ENCODE peak calls at places on chromosomes 11 and 22, in five cellular contexts. C is iPS-NIHi11, M is spleen, I is Daoy, L is EL. B is an unnamed sample.

GRCh38 chr22:43587574-43587973 is 175.8 kb downstream of the MPPED1 start:
- DNase-seq in C (no peak), L (no peak), I (no peak), M (no peak), B (no peak)

GRCh38 chr22:45179276-45180049 is 15.7 kb downstream of the NUP50 start:
- DNase-seq in C (no peak), M (no peak), I (no peak), L (no peak), B (no peak)

GRCh38 chr11:986270-986951 is 50.1 kb downstream of the MUC6 start:
- DNase-seq in L (no peak), I (no peak), M (no peak), C (no peak), B (no peak)

GRCh38 chr11:128709402-128709801 is 15.5 kb downstream of the FLI1 start:
- DNase-seq in C (no peak), I (peak), L (peak), M (no peak), B (peak)

GRCh38 chr11:61477734-61478148 is 30.8 kb upstream of the LRRC10B start:
- DNase-seq in L (peak), M (peak), I (peak), C (peak), B (no peak)

GRCh38 chr22:34526681-34527080 is 539.3 kb upstream of the ISX start:
- DNase-seq in C (no peak), M (no peak), L (no peak), I (no peak), B (no peak)

GRCh38 chr11:112885744-112886706 is 75.2 kb upstream of the NCAM1 start:
- DNase-seq in C (no peak), I (no peak), L (no peak), M (no peak), B (no peak)

GRCh38 chr22:24419480-24419860 is 7.9 kb upstream of the ADORA2A start:
- DNase-seq in C (no peak), L (no peak), M (no peak), I (no peak), B (no peak)

GRCh38 chr11:61447601-61448551 is 18.0 kb downstream of the SDHAF2 start:
- DNase-seq in I (no peak), M (no peak), C (no peak), L (no peak), B (no peak)

GRCh38 chr11:14420223-14420622 is 61.2 kb upstream of the RRAS2 start:
- DNase-seq in L (no peak), I (no peak), M (no peak), C (no peak), B (no peak)

GRCh38 chr22:30325724-30326703 is 727 bp downstream of the TBC1D10A start:
- DNase-seq in I (peak), M (no peak), L (peak), C (peak), B (no peak)

GRCh38 chr22:44309137-44309536 is 3.6 kb downstream of the SHISAL1 start:
- DNase-seq in L (peak), M (no peak), I (peak), C (no peak), B (peak)

GRCh38 chr11:8071616-8072581 is 9.1 kb upstream of the TUB start:
- DNase-seq in M (peak), L (no peak), C (no peak), I (no peak), B (no peak)

GRCh38 chr22:50209893-50210292 is 9.1 kb downstream of the SELENOO start:
- DNase-seq in M (peak), C (peak), I (peak), L (peak), B (no peak)

GRCh38 chr11:59425131-59425530 is 1.1 kb downstream of the OR5A2 start:
- DNase-seq in M (no peak), C (no peak), I (no peak), L (no peak), B (no peak)

B was measured in MG63.